ENCODE peak calls at places on chromosomes 16 and 17, in eight cellular contexts. G is lung; L is ovary; X is A673; H is CD8-positive, alpha-beta T cell; Z is WERI-Rb-1; P is aorta; V is dorsolateral prefrontal cortex. W is an unnamed sample.

GRCh38 chr16:29192329-29193247 is 207.7 kb downstream of the LAT start:
- DNase-seq in G (no peak), L (no peak), X (no peak), H (no peak), Z (peak), P (no peak), V (no peak), W (no peak)

GRCh38 chr16:5500526-5500925 is 402.9 kb upstream of the EEF2KMT start:
- DNase-seq in G (no peak), L (no peak), X (no peak), H (no peak), Z (no peak), P (no peak), V (no peak), W (no peak)

GRCh38 chr16:78485188-78485898 is 385.9 kb downstream of the WWOX start:
- DNase-seq in G (no peak), L (no peak), X (no peak), H (no peak), Z (no peak), P (no peak), V (no peak), W (no peak)

GRCh38 chr16:13307255-13307654 is 405.9 kb downstream of the SHISA9 start:
- DNase-seq in G (no peak), L (no peak), X (no peak), H (no peak), Z (no peak), P (no peak), V (no peak), W (no peak)

GRCh38 chr16:82841108-82841507 is 214.3 kb downstream of the CDH13 start:
- DNase-seq in G (no peak), L (no peak), X (no peak), H (no peak), Z (no peak), P (no peak), V (no peak), W (no peak)

GRCh38 chr17:59238904-59239303 is 18.6 kb downstream of the GDPD1 start:
- DNase-seq in G (no peak), L (no peak), X (no peak), H (no peak), Z (no peak), P (no peak), V (no peak), W (no peak)

GRCh38 chr17:31596382-31597323 is 205.2 kb downstream of the RAB11FIP4 start:
- DNase-seq in G (peak), L (no peak), X (peak), H (no peak), Z (no peak), P (peak), V (peak), W (peak)

GRCh38 chr17:12388206-12388605 is 277.5 kb upstream of the MYOCD start:
- DNase-seq in G (no peak), L (no peak), X (no peak), H (no peak), Z (no peak), P (no peak), V (no peak), W (no peak)

GRCh38 chr16:66460703-66461102 is 33.6 kb downstream of the BEAN1 start:
- DNase-seq in G (no peak), L (no peak), X (no peak), H (no peak), Z (no peak), P (no peak), V (no peak), W (no peak)

GRCh38 chr16:9053006-9053601 is 38.3 kb upstream of the HAPSTR1 start:
- DNase-seq in G (peak), L (peak), X (peak), H (no peak), Z (peak), P (peak), V (peak), W (peak)

GRCh38 chr16:69318911-69319289 is 7.8 kb downstream of the VPS4A start:
- DNase-seq in G (no peak), L (no peak), X (no peak), H (no peak), Z (no peak), P (no peak), V (no peak), W (no peak)

GRCh38 chr16:2008631-2009301 is 855 bp downstream of the ZNF598 start:
- DNase-seq in G (no peak), L (peak), X (peak), H (peak), Z (no peak), P (no peak), V (no peak), W (peak)

GRCh38 chr17:5362162-5362811 is 57.2 kb downstream of the NUP88 start:
- DNase-seq in G (no peak), L (no peak), X (no peak), H (no peak), Z (no peak), P (no peak), V (no peak), W (no peak)

GRCh38 chr17:65901394-65901793 is 290.5 kb downstream of the CEP112 start:
- DNase-seq in G (no peak), L (no peak), X (no peak), H (no peak), Z (no peak), P (no peak), V (no peak), W (no peak)

GRCh38 chr16:13829712-13830304 is 90.1 kb upstream of the ERCC4 start:
- DNase-seq in G (no peak), L (no peak), X (peak), H (no peak), Z (no peak), P (no peak), V (no peak), W (no peak)

GRCh38 chr16:50711862-50712567 is 18.6 kb downstream of the NOD2 start:
- DNase-seq in G (no peak), L (no peak), X (no peak), H (no peak), Z (no peak), P (peak), V (peak), W (peak)

GRCh38 chr16:19716183-19716582 is 1.8 kb downstream of the KNOP1 start:
- DNase-seq in G (no peak), L (no peak), X (no peak), H (no peak), Z (no peak), P (no peak), V (no peak), W (no peak)

GRCh38 chr16:24721830-24722238 is 7.6 kb upstream of the TNRC6A start:
- DNase-seq in G (no peak), L (no peak), X (no peak), H (no peak), Z (no peak), P (no peak), V (no peak), W (no peak)

GRCh38 chr17:30920282-30920681 is 1.5 kb upstream of the ADAP2 start:
- DNase-seq in G (no peak), L (no peak), X (no peak), H (no peak), Z (no peak), P (no peak), V (no peak), W (peak)

GRCh38 chr16:6643083-6643686 is 689.5 kb upstream of the RBFOX1 start:
- DNase-seq in G (no peak), L (no peak), X (peak), H (no peak), Z (peak), P (peak), V (peak), W (no peak)

GRCh38 chr17:412211-413015 is 59.8 kb upstream of the RPH3AL start:
- DNase-seq in G (peak), L (no peak), X (peak), H (peak), Z (peak), P (no peak), V (peak), W (no peak)

GRCh38 chr17:72255481-72255880 is 134.7 kb downstream of the SOX9 start:
- DNase-seq in G (no peak), L (no peak), X (peak), H (no peak), Z (peak), P (no peak), V (no peak), W (no peak)

GRCh38 chr17:82103588-82104451 is 5.8 kb upstream of the FASN start:
- DNase-seq in G (peak), L (peak), X (no peak), H (no peak), Z (peak), P (peak), V (no peak), W (no peak)

GRCh38 chr17:37490638-37491614 is 1.2 kb downstream of the DUSP14 start:
- DNase-seq in G (no peak), L (peak), X (peak), H (no peak), Z (no peak), P (peak), V (no peak), W (peak)

GRCh38 chr17:79522414-79522813 is 88.4 kb downstream of the RBFOX3 start:
- DNase-seq in G (no peak), L (no peak), X (no peak), H (no peak), Z (no peak), P (no peak), V (no peak), W (no peak)

GRCh38 chr17:66549312-66549705 is 246.9 kb downstream of the PRKCA start:
- DNase-seq in G (no peak), L (no peak), X (no peak), H (no peak), Z (no peak), P (no peak), V (no peak), W (no peak)

GRCh38 chr17:44733753-44734152 is 25.0 kb upstream of the ADAM11 start:
- DNase-seq in G (no peak), L (no peak), X (no peak), H (no peak), Z (peak), P (no peak), V (no peak), W (no peak)

GRCh38 chr17:74116087-74116717 is 87.3 kb upstream of the RPL38 start:
- DNase-seq in G (no peak), L (no peak), X (peak), H (no peak), Z (peak), P (no peak), V (no peak), W (no peak)

GRCh38 chr16:57752203-57752580 is 16.6 kb downstream of the KATNB1 start:
- DNase-seq in G (no peak), L (no peak), X (no peak), H (no peak), Z (no peak), P (peak), V (no peak), W (no peak)

GRCh38 chr17:64614266-64615011 is 47.7 kb downstream of the SMURF2 start:
- DNase-seq in G (no peak), L (no peak), X (no peak), H (no peak), Z (no peak), P (no peak), V (no peak), W (no peak)
- H3K4me3 ChIP-seq in G (no peak), L (no peak), X (no peak), H (no peak), Z (no peak), P (no peak), V (no peak), W (no peak)

GRCh38 chr16:86219655-86220445 is 290.5 kb upstream of the FOXF1 start:
- DNase-seq in G (no peak), L (no peak), X (no peak), H (no peak), Z (no peak), P (no peak), V (no peak), W (no peak)

GRCh38 chr16:86220552-86220951 is 289.8 kb upstream of the FOXF1 start:
- DNase-seq in G (no peak), L (no peak), X (no peak), H (no peak), Z (no peak), P (no peak), V (no peak), W (no peak)

GRCh38 chr16:86222541-86222940 is 287.8 kb upstream of the FOXF1 start:
- DNase-seq in G (no peak), L (no peak), X (no peak), H (no peak), Z (peak), P (no peak), V (no peak), W (no peak)

GRCh38 chr16:86222965-86223551 is 287.3 kb upstream of the FOXF1 start:
- DNase-seq in G (no peak), L (no peak), X (no peak), H (no peak), Z (no peak), P (no peak), V (no peak), W (no peak)

GRCh38 chr16:86221085-86221484 is 289.2 kb upstream of the FOXF1 start:
- DNase-seq in G (no peak), L (no peak), X (no peak), H (no peak), Z (no peak), P (no peak), V (no peak), W (no peak)
- H3K4me3 ChIP-seq in G (no peak), L (no peak), X (no peak), H (no peak), Z (no peak), P (no peak), V (no peak), W (no peak)

DNA sequence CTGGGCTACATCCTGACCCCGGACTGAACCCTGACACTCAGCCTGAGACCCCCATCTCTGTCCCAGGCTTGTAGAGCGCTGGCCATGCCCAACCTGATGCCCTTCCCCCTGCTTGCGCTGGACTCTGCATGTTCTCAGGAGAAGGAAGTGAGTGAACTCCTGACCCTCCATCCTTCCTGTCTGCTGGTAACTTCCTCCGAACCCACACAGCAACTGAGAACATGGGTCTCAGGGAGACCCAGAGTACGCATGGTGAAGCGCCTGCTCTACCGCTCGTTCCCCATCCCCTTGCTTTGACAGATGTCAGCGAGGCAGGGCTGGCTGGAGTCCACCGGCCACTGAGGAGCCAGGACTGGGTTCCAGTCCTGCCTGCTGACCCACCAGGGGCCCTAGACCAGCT is 6.1 kb downstream of the CAMKK1 start:
- DNase-seq in G (peak), L (no peak), X (no peak), H (no peak), Z (no peak), P (peak), V (no peak), W (no peak)
- H3K4me3 ChIP-seq in G (no peak), L (no peak), X (no peak), H (peak), Z (no peak), P (no peak), V (no peak), W (no peak)

GRCh38 chr17:77645441-77646430 is 312.8 kb upstream of the TNRC6C start:
- DNase-seq in G (no peak), L (no peak), X (no peak), H (peak), Z (peak), P (no peak), V (no peak), W (no peak)
- H3K4me3 ChIP-seq in G (no peak), L (no peak), X (no peak), H (peak), Z (peak), P (no peak), V (no peak), W (no peak)